ENCODE peak calls at places on chromosome 1, in five cellular contexts. K is T-helper 2 cell; Q is retinal pigment epithelial cell; E is activated CD4-positive, alpha-beta T cell treated with anti-CD3 and anti-CD28 coated beads for 1 hour; Y is caudate nucleus. N is an unnamed sample.

GRCh38 chr1:113536182-113536780 is 146.0 kb downstream of the MAGI3 start:
- DNase-seq in K (no peak), Q (no peak), E (no peak), Y (no peak), N (no peak)

GRCh38 chr1:193754732-193755427 is 568.5 kb upstream of the B3GALT2 start:
- DNase-seq in K (no peak), Q (no peak), E (no peak), Y (no peak), N (no peak)

GRCh38 chr1:235952950-235953615 is 86.4 kb upstream of the LYST start:
- DNase-seq in K (peak), Q (no peak), E (no peak), Y (no peak), N (no peak)

GRCh38 chr1:231376875-231377549 is 38.9 kb downstream of the SPRTN start:
- DNase-seq in K (peak), Q (no peak), E (no peak), Y (no peak), N (no peak)

GRCh38 chr1:25256578-25257129 is 9.4 kb upstream of the RSRP1 start:
- DNase-seq in K (no peak), Q (no peak), E (no peak), Y (no peak), N (no peak)

GRCh38 chr1:42756956-42757891 is 9.6 kb downstream of the P3H1 start:
- DNase-seq in K (peak), Q (no peak), E (no peak), Y (no peak), N (no peak)

GRCh38 chr1:150842343-150842742 is 34.1 kb downstream of the ARNT start:
- DNase-seq in K (no peak), Q (no peak), E (no peak), Y (no peak), N (no peak)

GRCh38 chr1:199725002-199725401 is 302.5 kb upstream of the NR5A2 start:
- DNase-seq in K (peak), Q (no peak), E (no peak), Y (no peak), N (no peak)

GRCh38 chr1:182395911-182396310 is 4.3 kb upstream of the GLUL start:
- DNase-seq in K (no peak), Q (no peak), E (no peak), Y (no peak), N (no peak)

GRCh38 chr1:7302126-7302525 is 469.0 kb upstream of the VAMP3 start:
- DNase-seq in K (no peak), Q (no peak), E (no peak), Y (no peak), N (no peak)

GRCh38 chr1:211808475-211808874 is 22.1 kb downstream of the LPGAT1 start:
- DNase-seq in K (no peak), Q (no peak), E (no peak), Y (no peak), N (no peak)